ENCODE peak calls at places on chromosomes 2 and 18, in six cellular contexts. One of them, this sample, is unnamed.
A peak's percentile ranks its signal among the peaks of the same experiment; 100 is the strongest.

GRCh38 chr18:58624011-58624410 is 4.9 kb downstream of the ALPK2 start:
- DNase-seq in left ventricle myocardium inferior: no peak
- DNase-seq in endothelial cell of umbilical vein: no peak
- DNase-seq in body of pancreas: no peak
- DNase-seq in AG04450: no peak
- DNase-seq in fibroblast of lung: peak; percentile 50
- DNase-seq in this sample: no peak

GRCh38 chr2:102317715-102318114 is 6.4 kb downstream of the IL1RL1 start:
- DNase-seq in left ventricle myocardium inferior: no peak
- DNase-seq in endothelial cell of umbilical vein: peak; percentile 58
- DNase-seq in body of pancreas: no peak
- DNase-seq in AG04450: no peak
- DNase-seq in fibroblast of lung: no peak
- DNase-seq in this sample: no peak

GRCh38 chr2:216588771-216589363 is 44.4 kb upstream of the IGFBP2 start:
- DNase-seq in left ventricle myocardium inferior: no peak
- DNase-seq in endothelial cell of umbilical vein: no peak
- DNase-seq in body of pancreas: no peak
- DNase-seq in AG04450: no peak
- DNase-seq in fibroblast of lung: no peak
- DNase-seq in this sample: no peak

GRCh38 chr2:186695081-186695756 is 1.4 kb downstream of the FAM171B start:
- DNase-seq in left ventricle myocardium inferior: no peak
- DNase-seq in endothelial cell of umbilical vein: peak; percentile 61
- DNase-seq in body of pancreas: no peak
- DNase-seq in AG04450: peak; percentile 32
- DNase-seq in fibroblast of lung: peak; percentile 76
- DNase-seq in this sample: no peak

GRCh38 chr18:79598046-79598884 is 81.3 kb upstream of the CTDP1 start:
- DNase-seq in left ventricle myocardium inferior: peak; percentile 11
- DNase-seq in endothelial cell of umbilical vein: no peak
- DNase-seq in body of pancreas: peak; percentile 3
- DNase-seq in AG04450: no peak
- DNase-seq in fibroblast of lung: no peak
- DNase-seq in this sample: peak; percentile 77

GRCh38 chr2:141766225-141766624 is 364.6 kb downstream of the LRP1B start:
- DNase-seq in left ventricle myocardium inferior: no peak
- DNase-seq in endothelial cell of umbilical vein: no peak
- DNase-seq in body of pancreas: no peak
- DNase-seq in AG04450: no peak
- DNase-seq in fibroblast of lung: no peak
- DNase-seq in this sample: no peak

GRCh38 chr2:112795720-112796119 is 11.4 kb upstream of the IL1A start:
- DNase-seq in left ventricle myocardium inferior: no peak
- DNase-seq in endothelial cell of umbilical vein: no peak
- DNase-seq in body of pancreas: peak; percentile 42
- DNase-seq in AG04450: no peak
- DNase-seq in fibroblast of lung: no peak
- DNase-seq in this sample: peak; percentile 62

GRCh38 chr18:10950876-10951630 is 198.3 kb downstream of the PIEZO2 start:
- DNase-seq in left ventricle myocardium inferior: no peak
- DNase-seq in endothelial cell of umbilical vein: no peak
- DNase-seq in body of pancreas: peak; percentile 52
- DNase-seq in AG04450: no peak
- DNase-seq in fibroblast of lung: no peak
- DNase-seq in this sample: no peak

GRCh38 chr2:23596316-23596885 is 211.4 kb downstream of the KLHL29 start:
- DNase-seq in left ventricle myocardium inferior: no peak
- DNase-seq in endothelial cell of umbilical vein: no peak
- DNase-seq in body of pancreas: no peak
- DNase-seq in AG04450: no peak
- DNase-seq in fibroblast of lung: peak; percentile 74
- DNase-seq in this sample: no peak

GRCh38 chr18:24446953-24447537 is 13.4 kb upstream of the HRH4 start:
- DNase-seq in left ventricle myocardium inferior: no peak
- DNase-seq in endothelial cell of umbilical vein: no peak
- DNase-seq in body of pancreas: no peak
- DNase-seq in AG04450: no peak
- DNase-seq in fibroblast of lung: no peak
- DNase-seq in this sample: no peak

GRCh38 chr2:171447675-171448074 is 13.6 kb downstream of the DCAF17 start:
- DNase-seq in left ventricle myocardium inferior: no peak
- DNase-seq in endothelial cell of umbilical vein: no peak
- DNase-seq in body of pancreas: no peak
- DNase-seq in AG04450: no peak
- DNase-seq in fibroblast of lung: no peak
- DNase-seq in this sample: no peak

GRCh38 chr2:23625726-23626125 is 240.7 kb downstream of the KLHL29 start:
- DNase-seq in left ventricle myocardium inferior: no peak
- DNase-seq in endothelial cell of umbilical vein: no peak
- DNase-seq in body of pancreas: no peak
- DNase-seq in AG04450: no peak
- DNase-seq in fibroblast of lung: no peak
- DNase-seq in this sample: no peak

GRCh38 chr2:69789129-69789528 is 40.3 kb upstream of the GMCL1 start:
- DNase-seq in left ventricle myocardium inferior: no peak
- DNase-seq in endothelial cell of umbilical vein: no peak
- DNase-seq in body of pancreas: no peak
- DNase-seq in AG04450: peak; percentile 62
- DNase-seq in fibroblast of lung: peak; percentile 98
- DNase-seq in this sample: no peak

GRCh38 chr18:9743200-9744016 is 35.3 kb downstream of the RAB31 start:
- DNase-seq in left ventricle myocardium inferior: no peak
- DNase-seq in endothelial cell of umbilical vein: peak; percentile 87
- DNase-seq in body of pancreas: no peak
- DNase-seq in AG04450: peak; percentile 74
- DNase-seq in fibroblast of lung: peak; percentile 97
- DNase-seq in this sample: no peak

GRCh38 chr2:86219896-86220295 is 20.6 kb downstream of the MRPL35 start:
- DNase-seq in left ventricle myocardium inferior: no peak
- DNase-seq in endothelial cell of umbilical vein: no peak
- DNase-seq in body of pancreas: no peak
- DNase-seq in AG04450: no peak
- DNase-seq in fibroblast of lung: no peak
- DNase-seq in this sample: no peak

GRCh38 chr2:111116016-111116746 is 4.5 kb upstream of the BCL2L11 start:
- DNase-seq in left ventricle myocardium inferior: no peak
- DNase-seq in endothelial cell of umbilical vein: no peak
- DNase-seq in body of pancreas: no peak
- DNase-seq in AG04450: no peak
- DNase-seq in fibroblast of lung: no peak
- DNase-seq in this sample: no peak

GRCh38 chr2:100767224-100767653 is 52.7 kb upstream of the NPAS2 start:
- DNase-seq in left ventricle myocardium inferior: no peak
- DNase-seq in endothelial cell of umbilical vein: peak; percentile 86
- DNase-seq in body of pancreas: no peak
- DNase-seq in AG04450: no peak
- DNase-seq in fibroblast of lung: peak; percentile 83
- DNase-seq in this sample: no peak

GRCh38 chr2:160301420-160301819 is 101.3 kb upstream of the ITGB6 start:
- DNase-seq in left ventricle myocardium inferior: no peak
- DNase-seq in endothelial cell of umbilical vein: no peak
- DNase-seq in body of pancreas: no peak
- DNase-seq in AG04450: no peak
- DNase-seq in fibroblast of lung: peak; percentile 52
- DNase-seq in this sample: no peak

GRCh38 chr2:201452058-201452736 is 657 bp downstream of the STRADB start:
- DNase-seq in left ventricle myocardium inferior: no peak
- DNase-seq in endothelial cell of umbilical vein: no peak
- DNase-seq in body of pancreas: no peak
- DNase-seq in AG04450: no peak
- DNase-seq in fibroblast of lung: peak; percentile 21
- DNase-seq in this sample: no peak

GRCh38 chr2:240646061-240646899 is 21.0 kb downstream of the GPR35 start:
- DNase-seq in left ventricle myocardium inferior: peak; percentile 6
- DNase-seq in endothelial cell of umbilical vein: no peak
- DNase-seq in body of pancreas: no peak
- DNase-seq in AG04450: no peak
- DNase-seq in fibroblast of lung: no peak
- DNase-seq in this sample: no peak

GRCh38 chr18:77017355-77017754 is 115.2 kb downstream of the MBP start:
- DNase-seq in left ventricle myocardium inferior: no peak
- DNase-seq in endothelial cell of umbilical vein: no peak
- DNase-seq in body of pancreas: no peak
- DNase-seq in AG04450: no peak
- DNase-seq in fibroblast of lung: no peak
- DNase-seq in this sample: peak; percentile 70

GRCh38 chr2:178787934-178788333 is 19.3 kb downstream of the TTN start:
- DNase-seq in left ventricle myocardium inferior: no peak
- DNase-seq in endothelial cell of umbilical vein: no peak
- DNase-seq in body of pancreas: no peak
- DNase-seq in AG04450: no peak
- DNase-seq in fibroblast of lung: no peak
- DNase-seq in this sample: no peak

GRCh38 chr2:203661509-203661908 is 44.9 kb upstream of the CD28 start:
- DNase-seq in left ventricle myocardium inferior: no peak
- DNase-seq in endothelial cell of umbilical vein: no peak
- DNase-seq in body of pancreas: no peak
- DNase-seq in AG04450: no peak
- DNase-seq in fibroblast of lung: no peak
- DNase-seq in this sample: no peak

GRCh38 chr2:68352651-68353386 is 12.3 kb upstream of the PLEK start:
- DNase-seq in left ventricle myocardium inferior: no peak
- DNase-seq in endothelial cell of umbilical vein: no peak
- DNase-seq in body of pancreas: no peak
- DNase-seq in AG04450: no peak
- DNase-seq in fibroblast of lung: no peak
- DNase-seq in this sample: no peak

GRCh38 chr2:75068546-75068945 is 110.1 kb downstream of the POLE4 start:
- DNase-seq in left ventricle myocardium inferior: no peak
- DNase-seq in endothelial cell of umbilical vein: no peak
- DNase-seq in body of pancreas: no peak
- DNase-seq in AG04450: no peak
- DNase-seq in fibroblast of lung: peak; percentile 20
- DNase-seq in this sample: no peak

GRCh38 chr18:6757966-6758365 is 28.4 kb downstream of the ARHGAP28 start:
- DNase-seq in left ventricle myocardium inferior: no peak
- DNase-seq in endothelial cell of umbilical vein: no peak
- DNase-seq in body of pancreas: no peak
- DNase-seq in AG04450: no peak
- DNase-seq in fibroblast of lung: peak; percentile 67
- DNase-seq in this sample: no peak

GRCh38 chr2:232276084-232276738 is 102.3 kb upstream of the ALPP start:
- DNase-seq in left ventricle myocardium inferior: no peak
- DNase-seq in endothelial cell of umbilical vein: no peak
- DNase-seq in body of pancreas: no peak
- DNase-seq in AG04450: no peak
- DNase-seq in fibroblast of lung: no peak
- DNase-seq in this sample: no peak

GRCh38 chr2:176873403-176873802 is 339.2 kb upstream of the HNRNPA3 start:
- DNase-seq in left ventricle myocardium inferior: no peak
- DNase-seq in endothelial cell of umbilical vein: peak; percentile 11
- DNase-seq in body of pancreas: no peak
- DNase-seq in AG04450: no peak
- DNase-seq in fibroblast of lung: no peak
- DNase-seq in this sample: no peak
- TF ChIP-seq CTCF in left ventricle myocardium inferior: no peak
- TF ChIP-seq CTCF in endothelial cell of umbilical vein: peak; percentile 4
- TF ChIP-seq CTCF in body of pancreas: no peak
- TF ChIP-seq CTCF in AG04450: peak; percentile 32
- TF ChIP-seq CTCF in fibroblast of lung: no peak
- TF ChIP-seq CTCF in this sample: no peak

GRCh38 chr2:96775160-96775559 is 14.5 kb downstream of the CNNM4 start:
- DNase-seq in left ventricle myocardium inferior: no peak
- DNase-seq in endothelial cell of umbilical vein: no peak
- DNase-seq in body of pancreas: no peak
- DNase-seq in AG04450: no peak
- DNase-seq in fibroblast of lung: no peak
- DNase-seq in this sample: no peak

GRCh38 chr2:96773922-96774321 is 13.2 kb downstream of the CNNM4 start:
- DNase-seq in left ventricle myocardium inferior: no peak
- DNase-seq in endothelial cell of umbilical vein: no peak
- DNase-seq in body of pancreas: peak; percentile 26
- DNase-seq in AG04450: no peak
- DNase-seq in fibroblast of lung: no peak
- DNase-seq in this sample: peak; percentile 67

GRCh38 chr2:96770451-96770850 is 9.7 kb downstream of the CNNM4 start:
- DNase-seq in left ventricle myocardium inferior: no peak
- DNase-seq in endothelial cell of umbilical vein: no peak
- DNase-seq in body of pancreas: no peak
- DNase-seq in AG04450: no peak
- DNase-seq in fibroblast of lung: no peak
- DNase-seq in this sample: peak; percentile 70

GRCh38 chr2:96771792-96772618 is 11.3 kb downstream of the CNNM4 start:
- DNase-seq in left ventricle myocardium inferior: no peak
- DNase-seq in endothelial cell of umbilical vein: no peak
- DNase-seq in body of pancreas: peak; percentile 50
- DNase-seq in AG04450: no peak
- DNase-seq in fibroblast of lung: no peak
- DNase-seq in this sample: peak; percentile 78

GRCh38 chr2:96772903-96773675 is 12.4 kb downstream of the CNNM4 start:
- DNase-seq in left ventricle myocardium inferior: no peak
- DNase-seq in endothelial cell of umbilical vein: no peak
- DNase-seq in body of pancreas: no peak
- DNase-seq in AG04450: no peak
- DNase-seq in fibroblast of lung: no peak
- DNase-seq in this sample: peak; percentile 27
- H3K27ac ChIP-seq in left ventricle myocardium inferior: no peak overlapping the region
- H3K27ac ChIP-seq in endothelial cell of umbilical vein: no peak overlapping the region
- H3K27ac ChIP-seq in body of pancreas: no peak overlapping the region
- H3K27ac ChIP-seq in AG04450: no peak overlapping the region
- H3K27ac ChIP-seq in fibroblast of lung: no peak overlapping the region
- H3K27ac ChIP-seq in this sample: no peak overlapping the region

GRCh38 chr2:238158018-238158806 is 558 bp upstream of the ERFE start:
- DNase-seq in left ventricle myocardium inferior: peak; percentile 6
- DNase-seq in endothelial cell of umbilical vein: no peak
- DNase-seq in body of pancreas: no peak
- DNase-seq in AG04450: no peak
- DNase-seq in fibroblast of lung: no peak
- DNase-seq in this sample: no peak
- H3K4me3 ChIP-seq in left ventricle myocardium inferior: peak overlapping the region; percentile 52
- H3K4me3 ChIP-seq in endothelial cell of umbilical vein: no peak overlapping the region
- H3K4me3 ChIP-seq in body of pancreas: no peak overlapping the region
- H3K4me3 ChIP-seq in AG04450: peak overlapping the region; percentile 36
- H3K4me3 ChIP-seq in fibroblast of lung: no peak overlapping the region
- H3K4me3 ChIP-seq in this sample: no peak overlapping the region

DNA sequence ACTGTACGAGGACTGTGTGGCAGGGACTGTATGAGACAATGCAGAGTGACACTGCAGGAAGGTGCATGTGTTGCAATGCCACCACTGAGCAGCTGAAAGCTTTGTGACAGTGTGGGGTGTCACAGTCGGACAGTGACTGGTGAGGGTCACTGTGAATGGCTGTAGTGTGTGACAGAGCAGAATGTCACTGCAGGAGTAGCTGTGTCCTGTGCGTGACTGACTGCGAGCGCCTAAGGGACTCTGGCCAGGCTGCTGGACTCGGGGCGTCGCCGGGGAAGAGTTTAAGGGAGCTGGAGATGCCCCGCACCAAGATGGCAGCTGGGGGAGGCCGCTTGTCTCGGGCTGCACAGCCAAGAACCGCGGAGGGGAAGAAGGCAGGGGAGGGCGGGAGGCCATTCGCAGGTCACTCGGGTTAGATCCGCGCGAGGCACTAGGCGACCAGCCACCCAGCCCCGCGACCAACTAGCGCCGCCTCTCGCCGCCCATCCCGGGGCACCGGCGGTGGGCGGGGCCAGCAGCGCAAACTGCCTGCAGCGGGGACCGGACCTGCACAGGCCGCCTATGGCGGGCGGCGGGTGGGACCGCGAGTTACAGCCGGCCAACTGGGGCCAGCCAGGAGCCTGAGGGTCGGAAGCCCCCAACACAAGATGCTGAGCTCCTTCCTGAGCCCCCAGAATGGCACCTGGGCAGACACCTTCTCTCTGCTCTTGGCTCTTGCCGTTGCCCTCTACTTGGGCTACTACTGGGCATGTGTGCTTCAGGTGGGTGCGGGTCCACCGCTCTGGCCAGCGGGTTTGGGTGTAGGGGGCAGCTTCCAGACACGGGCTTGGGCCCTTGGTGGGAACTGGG is at the start of gene ABHD1:
- DNase-seq in left ventricle myocardium inferior: peak; percentile 80
- DNase-seq in endothelial cell of umbilical vein: peak; percentile 48
- DNase-seq in body of pancreas: peak; percentile 72
- DNase-seq in AG04450: no peak
- DNase-seq in fibroblast of lung: peak; percentile 11
- DNase-seq in this sample: peak; percentile 65
- TF ChIP-seq CTCF in left ventricle myocardium inferior: no peak
- TF ChIP-seq CTCF in endothelial cell of umbilical vein: no peak
- TF ChIP-seq CTCF in body of pancreas: no peak
- TF ChIP-seq CTCF in AG04450: no peak
- TF ChIP-seq CTCF in fibroblast of lung: no peak
- TF ChIP-seq CTCF in this sample: no peak